ENCODE peak calls at places on chromosomes 3 and 15, in four cellular contexts. H, Z, P and M are unnamed samples.

GRCh38 chr3:10366681-10367101 is 45.8 kb upstream of the SEC13 start:
- DNase-seq in P (no peak), Z (no peak), H (no peak), M (peak)

GRCh38 chr3:142724682-142725351 is 983 bp downstream of the TRPC1 start:
- DNase-seq in P (no peak), Z (peak), H (peak), M (peak)

GRCh38 chr3:183825380-183826161 is at the start of gene MAP6D1:
- DNase-seq in Z (no peak), P (no peak), H (peak), M (peak)

GRCh38 chr15:58462547-58462946 is 30.8 kb downstream of the LIPC start:
- DNase-seq in P (no peak), Z (no peak), H (no peak), M (no peak)

GRCh38 chr3:56629044-56629443 is 54.0 kb downstream of the TASOR start:
- DNase-seq in H (no peak), P (peak), Z (no peak), M (no peak)

GRCh38 chr3:39267631-39268553 is 11.9 kb downstream of the CX3CR1 start:
- DNase-seq in Z (no peak), H (no peak), P (no peak), M (no peak)

GRCh38 chr3:4855676-4856075 is 123.6 kb upstream of the BHLHE40 start:
- DNase-seq in P (no peak), Z (no peak), H (no peak), M (no peak)

GRCh38 chr3:52280046-52280445 is 1.6 kb upstream of the WDR82 start:
- DNase-seq in P (no peak), Z (no peak), H (no peak), M (no peak)

GRCh38 chr3:192570757-192571156 is 156.6 kb downstream of the FGF12 start:
- DNase-seq in H (no peak), Z (no peak), P (no peak), M (no peak)

GRCh38 chr15:60122691-60123090 is 118.6 kb downstream of the FOXB1 start:
- DNase-seq in P (no peak), Z (no peak), H (no peak), M (no peak)

GRCh38 chr15:71080166-71080565 is 35.1 kb upstream of the THSD4 start:
- DNase-seq in Z (no peak), P (no peak), H (no peak), M (no peak)

GRCh38 chr3:169243579-169243978 is 419.9 kb downstream of the MECOM start:
- DNase-seq in H (no peak), P (no peak), Z (no peak), M (no peak)

GRCh38 chr3:190522621-190523222 is 8.8 kb downstream of the IL1RAP start:
- DNase-seq in P (no peak), Z (no peak), H (no peak), M (no peak)

GRCh38 chr3:12869025-12869695 is 27.8 kb upstream of the RPL32 start:
- DNase-seq in P (no peak), Z (peak), H (peak), M (no peak)

GRCh38 chr3:115638991-115639390 is 15.7 kb downstream of the GAP43 start:
- DNase-seq in H (no peak), P (no peak), Z (no peak), M (no peak)

GRCh38 chr3:128438488-128439072 is 28.1 kb downstream of the DNAJB8 start:
- DNase-seq in P (no peak), H (no peak), Z (peak), M (no peak)

GRCh38 chr3:187165144-187165543 is 25.8 kb upstream of the RPL39L start:
- DNase-seq in P (no peak), Z (peak), H (no peak), M (peak)

GRCh38 chr15:87142096-87142495 is 1062.4 kb downstream of the AGBL1 start:
- DNase-seq in Z (no peak), H (no peak), P (no peak), M (no peak)

GRCh38 chr15:74732846-74733245 is 7.5 kb upstream of the CYP1A1 start:
- DNase-seq in H (no peak), Z (no peak), P (no peak), M (no peak)

GRCh38 chr3:27721717-27722564 is at the start of gene EOMES:
- DNase-seq in Z (no peak), P (no peak), H (peak), M (peak)
- TF ChIP-seq EGR1 in Z (no peak), P (no peak), H (peak), M (no peak)

GRCh38 chr15:32033186-32033890 is 3.0 kb downstream of the CHRNA7 start:
- DNase-seq in P (no peak), Z (no peak), H (no peak), M (no peak)

GRCh38 chr15:32029862-32030781 is at the start of gene CHRNA7:
- DNase-seq in P (no peak), Z (peak), H (peak), M (peak)

GRCh38 chr15:32030795-32031194 is 480 bp downstream of the CHRNA7 start:
- DNase-seq in Z (no peak), H (no peak), P (no peak), M (no peak)

GRCh38 chr15:32028921-32029320 is 1.4 kb upstream of the CHRNA7 start:
- DNase-seq in P (no peak), H (peak), Z (no peak), M (no peak)

DNA sequence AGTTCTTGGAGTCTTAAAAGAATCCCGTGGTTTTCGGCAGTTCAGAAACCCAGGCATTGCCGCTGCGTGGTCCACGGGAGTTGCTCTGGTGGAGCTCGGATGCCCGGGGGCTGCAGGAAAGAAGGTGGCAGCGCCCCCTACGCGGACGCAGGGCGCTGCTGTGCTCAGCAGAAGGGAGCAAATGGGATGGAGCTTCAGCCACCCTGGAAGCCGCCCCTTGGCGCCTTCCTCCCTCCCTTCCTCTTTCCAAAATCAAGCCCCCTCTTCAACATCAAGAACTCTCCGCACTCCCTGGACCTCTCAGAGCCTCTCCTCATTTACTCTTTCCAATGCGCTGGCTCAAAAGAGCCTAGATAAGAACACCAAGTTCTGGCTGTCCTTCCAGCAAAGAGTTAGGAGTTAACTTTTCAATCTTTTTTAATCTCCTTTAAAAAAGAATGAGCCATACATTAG is 880 bp upstream of the CHRNA7 start:
- DNase-seq in P (no peak), H (peak), Z (no peak), M (no peak)
- TF ChIP-seq YY1 in P (no peak), H (no peak), Z (no peak), M (no peak)

GRCh38 chr3:175692256-175692655 is 833.1 kb downstream of the NAALADL2 start:
- DNase-seq in Z (no peak), P (no peak), H (no peak), M (no peak)
- TF ChIP-seq EGR1 in Z (no peak), P (no peak), H (no peak), M (no peak)

DNA sequence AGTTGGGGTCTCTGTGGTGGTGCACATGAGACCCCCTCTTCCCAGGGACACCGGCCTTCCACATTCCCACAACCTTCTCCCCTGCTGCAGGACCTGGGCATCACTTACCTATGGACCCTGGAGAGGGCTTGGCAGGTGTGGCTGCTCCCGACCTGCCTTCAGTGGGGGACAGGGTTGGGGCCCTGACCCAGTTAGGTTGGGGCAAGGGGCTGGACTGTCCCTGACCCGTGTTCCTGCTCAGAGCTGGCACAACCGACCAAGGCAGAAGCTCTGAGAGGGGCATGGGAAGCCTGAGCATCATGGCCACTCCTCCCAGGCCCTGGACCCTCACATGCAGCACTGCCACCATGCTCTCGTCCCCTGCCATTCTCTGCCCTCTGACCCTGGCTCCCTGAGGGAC is 6.1 kb downstream of the NBEAL2 start:
- DNase-seq in Z (no peak), H (no peak), P (no peak), M (no peak)
- TF ChIP-seq YY1 in Z (no peak), H (no peak), P (no peak), M (no peak)